ENCODE peak calls at places on chromosomes 4 and X, in four cellular contexts. I is lower lobe of right lung; H is osteoblast; W is stimulated activated CD8-positive, alpha-beta memory T cell treated with anti-CD3 and anti-CD28 coated beads, Interleukin-15, amount 100 ng/mL, for 4 hours. N is an unnamed sample.

GRCh38 chr4:56330691-56331090 is 56.6 kb downstream of the AASDH start:
- DNase-seq in I (no peak), H (no peak), W (no peak), N (no peak)

GRCh38 chr4:37837446-37837845 is 11.0 kb downstream of the PGM2 start:
- DNase-seq in I (no peak), H (peak; percentile 91), W (no peak), N (no peak)

GRCh38 chr4:55837903-55838302 is 15.5 kb upstream of the EXOC1 start:
- DNase-seq in I (no peak), H (no peak), W (no peak), N (no peak)

GRCh38 chrX:130754353-130754752 is 148.7 kb downstream of the ENOX2 start:
- DNase-seq in I (no peak), H (no peak), W (no peak), N (no peak)

GRCh38 chr4:151227731-151228130 is 49.2 kb upstream of the PRSS48 start:
- DNase-seq in I (no peak), H (peak; percentile 91), W (no peak), N (no peak)

GRCh38 chr4:169096221-169096620 is 86.2 kb upstream of the CBR4 start:
- DNase-seq in I (no peak), H (no peak), W (no peak), N (no peak)

GRCh38 chr4:140222175-140222574 is 68.2 kb upstream of the MAML3 start:
- DNase-seq in I (no peak), H (no peak), W (no peak), N (no peak)

GRCh38 chr4:97942951-97943350 is 200.3 kb downstream of the STPG2 start:
- DNase-seq in I (no peak), H (no peak), W (no peak), N (no peak)

GRCh38 chr4:153005914-153006381 is 69.8 kb downstream of the FHDC1 start:
- DNase-seq in I (no peak), H (no peak), W (no peak), N (no peak)

GRCh38 chrX:140710710-140711109 is 1.2 kb downstream of the LINC00632 start:
- DNase-seq in I (no peak), H (no peak), W (no peak), N (no peak)

GRCh38 chr4:151688785-151689043 is 72.1 kb downstream of the GATB start:
- DNase-seq in I (no peak), H (no peak), W (no peak), N (no peak)

GRCh38 chr4:180706766-180707165 is 1536.4 kb upstream of the TENM3 start:
- DNase-seq in I (no peak), H (no peak), W (no peak), N (no peak)

GRCh38 chr4:23368081-23368697 is 521.7 kb downstream of the PPARGC1A start:
- DNase-seq in I (no peak), H (peak; percentile 11), W (no peak), N (peak; percentile 23)

GRCh38 chr4:49032440-49033161 is 46.5 kb downstream of the CWH43 start:
- DNase-seq in I (no peak), H (peak; percentile 13), W (no peak), N (peak; percentile 34)

GRCh38 chrX:14501312-14501711 is 28.0 kb upstream of the GLRA2 start:
- DNase-seq in I (no peak), H (no peak), W (no peak), N (no peak)

GRCh38 chr4:25991296-25991695 is 77.3 kb downstream of the SMIM20 start:
- DNase-seq in I (no peak), H (no peak), W (no peak), N (no peak)

GRCh38 chr4:185399466-185399865 is 2.8 kb downstream of the ANKRD37 start:
- DNase-seq in I (no peak), H (no peak), W (no peak), N (no peak)

GRCh38 chrX:134423606-134424005 is 36.4 kb upstream of the HPRT1 start:
- DNase-seq in I (no peak), H (peak; percentile 13), W (no peak), N (no peak)